ENCODE peak calls at places on chromosomes 6 and 20, in ten cellular contexts. B is cardiac septum; G is CD8-positive, alpha-beta memory T cell; R is A549; W is bronchial epithelial cell; H is sciatic nerve; E is Kasumi-1; A is NCI-H1105; I is T follicular helper cell; Q is EL. Y is an unnamed sample.

GRCh38 chr20:61442075-61442670 is 190.1 kb downstream of the CDH4 start:
- DNase-seq in B (no peak), G (no peak), R (no peak), W (no peak), H (no peak), E (no peak), A (no peak), I (no peak), Q (peak), Y (no peak)

GRCh38 chr6:5898563-5898962 is 108.2 kb downstream of the NRN1 start:
- DNase-seq in B (no peak), G (no peak), R (no peak), W (no peak), H (no peak), E (no peak), A (no peak), I (no peak), Q (no peak), Y (no peak)

GRCh38 chr6:144264270-144265060 is 20.7 kb upstream of the UTRN start:
- DNase-seq in B (no peak), G (no peak), R (peak), W (peak), H (no peak), E (no peak), A (no peak), I (no peak), Q (peak), Y (peak)

GRCh38 chr6:135600931-135601330 is 103.4 kb upstream of the AHI1 start:
- DNase-seq in B (no peak), G (no peak), R (no peak), W (peak), H (no peak), E (no peak), A (no peak), I (no peak), Q (no peak), Y (no peak)

GRCh38 chr6:14896475-14896874 is 349.4 kb upstream of the JARID2 start:
- DNase-seq in B (no peak), G (no peak), R (no peak), W (peak), H (no peak), E (no peak), A (no peak), I (no peak), Q (no peak), Y (no peak)

GRCh38 chr6:33407132-33407718 is 3.6 kb upstream of the PHF1 start:
- DNase-seq in B (no peak), G (no peak), R (peak), W (peak), H (no peak), E (peak), A (no peak), I (no peak), Q (peak), Y (no peak)

GRCh38 chr6:11672261-11672660 is 106.3 kb downstream of the ADTRP start:
- DNase-seq in B (no peak), G (no peak), R (no peak), W (no peak), H (no peak), E (no peak), A (no peak), I (no peak), Q (peak), Y (no peak)

GRCh38 chr20:49103647-49104364 is 57.7 kb downstream of the CSE1L start:
- DNase-seq in B (no peak), G (no peak), R (no peak), W (no peak), H (no peak), E (no peak), A (no peak), I (no peak), Q (no peak), Y (no peak)

GRCh38 chr6:82072771-82073170 is 174.8 kb downstream of the IBTK start:
- DNase-seq in B (no peak), G (no peak), R (no peak), W (peak), H (no peak), E (no peak), A (no peak), I (no peak), Q (peak), Y (no peak)

GRCh38 chr6:118677193-118677592 is 25.8 kb upstream of the CEP85L start:
- DNase-seq in B (no peak), G (no peak), R (no peak), W (no peak), H (no peak), E (peak), A (no peak), I (no peak), Q (no peak), Y (no peak)

GRCh38 chr6:157405986-157406385 is 25.0 kb downstream of the ZDHHC14 start:
- DNase-seq in B (no peak), G (no peak), R (no peak), W (peak), H (no peak), E (no peak), A (no peak), I (no peak), Q (peak), Y (no peak)

GRCh38 chr6:46688117-46688965 is 656 bp downstream of the TDRD6 start:
- DNase-seq in B (no peak), G (no peak), R (no peak), W (no peak), H (no peak), E (no peak), A (no peak), I (no peak), Q (no peak), Y (no peak)

GRCh38 chr6:137787016-137787415 is 80.0 kb upstream of the TNFAIP3 start:
- DNase-seq in B (no peak), G (no peak), R (no peak), W (no peak), H (no peak), E (no peak), A (no peak), I (no peak), Q (no peak), Y (no peak)

GRCh38 chr20:60431349-60431748 is 473.1 kb downstream of the CDH26 start:
- DNase-seq in B (no peak), G (no peak), R (no peak), W (no peak), H (no peak), E (no peak), A (no peak), I (no peak), Q (no peak), Y (no peak)

GRCh38 chr20:38114353-38114791 is 50.7 kb downstream of the TGM2 start:
- DNase-seq in B (no peak), G (no peak), R (peak), W (peak), H (no peak), E (no peak), A (no peak), I (no peak), Q (peak), Y (no peak)

GRCh38 chr20:371755-372542 is 8.6 kb upstream of the TRIB3 start:
- DNase-seq in B (peak), G (no peak), R (peak), W (peak), H (peak), E (peak), A (no peak), I (no peak), Q (peak), Y (peak)

GRCh38 chr6:132919028-132919427 is 104.7 kb downstream of the RPS12 start:
- DNase-seq in B (no peak), G (no peak), R (no peak), W (no peak), H (no peak), E (no peak), A (peak), I (no peak), Q (no peak), Y (no peak)

GRCh38 chr6:160348552-160349441 is 619 bp downstream of the SLC22A3 start:
- DNase-seq in B (no peak), G (no peak), R (peak), W (peak), H (no peak), E (no peak), A (peak), I (no peak), Q (peak), Y (no peak)